ENCODE peak calls at places on chromosomes 2 and 18, in five cellular contexts. W, C, M, D and S are unnamed samples.

GRCh38 chr2:30358822-30359221 is 88.2 kb upstream of the LCLAT1 start:
- DNase-seq in W (no peak), C (no peak), M (no peak), D (no peak), S (no peak)

GRCh38 chr2:85017436-85018048 is 46.6 kb downstream of the KCMF1 start:
- DNase-seq in W (no peak), C (peak; percentile 21), M (no peak), D (no peak), S (no peak)

GRCh38 chr2:228369400-228370031 is 188.0 kb upstream of the SPHKAP start:
- DNase-seq in W (no peak), C (no peak), M (no peak), D (no peak), S (no peak)

GRCh38 chr18:34640273-34640672 is 69.8 kb upstream of the DTNA start:
- DNase-seq in W (no peak), C (no peak), M (no peak), D (no peak), S (no peak)

GRCh38 chr18:63131106-63131943 is 188.2 kb downstream of the BCL2 start:
- DNase-seq in W (no peak), C (peak; percentile 53), M (no peak), D (peak; percentile 16), S (peak; percentile 29)

GRCh38 chr2:214244847-214245246 is 166.0 kb upstream of the VWC2L start:
- DNase-seq in W (no peak), C (no peak), M (no peak), D (no peak), S (no peak)

GRCh38 chr2:23703037-23703582 is 223.8 kb downstream of the ATAD2B start:
- DNase-seq in W (no peak), C (no peak), M (no peak), D (no peak), S (no peak)

GRCh38 chr2:14675489-14675888 is 43.0 kb downstream of the LRATD1 start:
- DNase-seq in W (no peak), C (peak; percentile 19), M (no peak), D (no peak), S (no peak)

GRCh38 chr18:79772865-79773696 is 24.7 kb upstream of the KCNG2 start:
- DNase-seq in W (no peak), C (no peak), M (no peak), D (no peak), S (no peak)

GRCh38 chr18:53702480-53702879 is 522.0 kb downstream of the MBD2 start:
- DNase-seq in W (no peak), C (no peak), M (no peak), D (no peak), S (no peak)

GRCh38 chr18:78787751-78788150 is 191.9 kb upstream of the SALL3 start:
- DNase-seq in W (no peak), C (no peak), M (no peak), D (no peak), S (no peak)

GRCh38 chr2:156935611-156936010 is 321.9 kb upstream of the GALNT5 start:
- DNase-seq in W (no peak), C (no peak), M (no peak), D (no peak), S (peak; percentile 8)

GRCh38 chr2:160928854-160929301 is 231.3 kb upstream of the TANK start:
- DNase-seq in W (no peak), C (no peak), M (no peak), D (peak; percentile 91), S (no peak)

GRCh38 chr18:44682181-44682870 is 1.6 kb downstream of the SETBP1 start:
- DNase-seq in W (no peak), C (no peak), M (no peak), D (no peak), S (no peak)

GRCh38 chr18:28890796-28891195 is 713.9 kb upstream of the CDH2 start:
- DNase-seq in W (no peak), C (no peak), M (no peak), D (no peak), S (no peak)

GRCh38 chr2:24613154-24613814 is 122.2 kb downstream of the NCOA1 start:
- DNase-seq in W (no peak), C (no peak), M (peak; percentile 32), D (peak; percentile 54), S (peak; percentile 31)

GRCh38 chr18:70288851-70289328 is at the start of gene SOCS6:
- DNase-seq in W (peak; percentile 58), C (peak; percentile 89), M (no peak), D (no peak), S (peak; percentile 25)

GRCh38 chr18:29753379-29753778 is 1289.2 kb downstream of the DSC3 start:
- DNase-seq in W (no peak), C (no peak), M (no peak), D (no peak), S (no peak)

GRCh38 chr2:144875996-144876395 is 356.1 kb upstream of the ZEB2 start:
- DNase-seq in W (no peak), C (no peak), M (no peak), D (no peak), S (no peak)

GRCh38 chr2:55431982-55432627 is 12.4 kb upstream of the CCDC88A start:
- DNase-seq in W (no peak), C (peak; percentile 39), M (no peak), D (peak; percentile 32), S (peak; percentile 25)

GRCh38 chr2:83394134-83394965 is 1064.7 kb downstream of the SUCLG1 start:
- DNase-seq in W (no peak), C (no peak), M (no peak), D (no peak), S (no peak)

GRCh38 chr2:52395912-52396311 is 1364.0 kb upstream of the NRXN1 start:
- DNase-seq in W (no peak), C (no peak), M (no peak), D (no peak), S (no peak)

GRCh38 chr2:164840930-164841718 is 499 bp downstream of the COBLL1 start:
- DNase-seq in W (peak; percentile 25), C (peak; percentile 90), M (no peak), D (peak; percentile 82), S (peak; percentile 71)

GRCh38 chr2:219527076-219527394 is 12.8 kb downstream of the ASIC4 start:
- DNase-seq in W (no peak), C (peak; percentile 81), M (no peak), D (no peak), S (no peak)

GRCh38 chr2:160794926-160795325 is 301.3 kb upstream of the RBMS1 start:
- DNase-seq in W (no peak), C (no peak), M (no peak), D (no peak), S (no peak)

GRCh38 chr2:203705184-203705583 is 1.3 kb upstream of the CD28 start:
- DNase-seq in W (no peak), C (no peak), M (no peak), D (no peak), S (no peak)

GRCh38 chr2:160486341-160486740 is 7.3 kb downstream of the RBMS1 start:
- DNase-seq in W (no peak), C (no peak), M (no peak), D (no peak), S (no peak)

GRCh38 chr18:10488022-10488421 is 33.6 kb downstream of the APCDD1 start:
- DNase-seq in W (no peak), C (no peak), M (no peak), D (no peak), S (no peak)

GRCh38 chr2:113058998-113059960 is at the start of gene IL36RN:
- DNase-seq in W (no peak), C (no peak), M (no peak), D (no peak), S (no peak)

GRCh38 chr18:67199993-67200617 is 316.4 kb downstream of the DSEL start:
- DNase-seq in W (no peak), C (peak; percentile 32), M (peak; percentile 11), D (peak; percentile 53), S (peak; percentile 6)

DNA sequence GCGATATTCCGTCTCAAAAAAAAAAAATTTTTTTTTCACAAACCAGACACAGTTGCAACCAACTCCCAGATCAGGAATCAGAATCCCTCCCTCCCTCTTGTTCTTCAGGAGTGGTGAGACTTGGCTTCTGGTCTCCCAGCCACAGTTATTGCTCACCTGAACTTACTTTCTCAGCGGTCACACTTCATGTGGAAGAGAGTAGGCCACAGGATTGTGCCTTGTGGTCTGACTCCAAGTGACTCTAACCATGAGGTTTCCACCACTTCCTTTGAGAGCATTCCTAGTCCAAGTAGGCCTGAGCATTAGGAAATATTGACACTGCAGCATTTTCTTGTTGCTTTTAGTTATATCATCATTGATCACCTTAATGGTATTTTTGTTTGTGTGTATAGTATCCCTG is 12.1 kb downstream of the FMNL2 start:
- DNase-seq in W (no peak), C (no peak), M (no peak), D (no peak), S (no peak)
- TF ChIP-seq FOXM1 in W (no peak), C (no peak), M (no peak), D (no peak), S (no peak)

GRCh38 chr2:191358325-191359025 is 113.3 kb downstream of the MYO1B start:
- DNase-seq in W (no peak), C (no peak), M (no peak), D (no peak), S (no peak)
- TF ChIP-seq FOXM1 in W (no peak), C (no peak), M (no peak), D (no peak), S (no peak)

GRCh38 chr2:69023236-69023635 is 10.3 kb downstream of the ANTXR1 start:
- DNase-seq in W (no peak), C (no peak), M (no peak), D (no peak), S (no peak)

GRCh38 chr2:69021027-69021426 is 8.0 kb downstream of the ANTXR1 start:
- DNase-seq in W (no peak), C (no peak), M (no peak), D (no peak), S (no peak)

GRCh38 chr2:69022548-69022947 is 9.6 kb downstream of the ANTXR1 start:
- DNase-seq in W (no peak), C (no peak), M (no peak), D (no peak), S (no peak)

GRCh38 chr2:69020496-69020895 is 7.5 kb downstream of the ANTXR1 start:
- DNase-seq in W (no peak), C (no peak), M (no peak), D (no peak), S (no peak)

GRCh38 chr2:69021727-69022126 is 8.7 kb downstream of the ANTXR1 start:
- DNase-seq in W (no peak), C (no peak), M (no peak), D (no peak), S (no peak)
- TF ChIP-seq FOXM1 in W (no peak), C (no peak), M (no peak), D (no peak), S (no peak)

GRCh38 chr2:168490916-168491605 is 35.0 kb downstream of the CERS6 start:
- DNase-seq in W (no peak), C (no peak), M (no peak), D (no peak), S (no peak)
- TF ChIP-seq FOXM1 in W (no peak), C (no peak), M (peak; percentile 50), D (no peak), S (no peak)